ENCODE peak calls at places on chromosomes 2 and 18, in seven cellular contexts. W is fibroblast of pulmonary artery, J is cardiac fibroblast, H is NB4, O is transverse colon, R is AG04450, A is Caco-2. P is an unnamed sample.
A peak's percentile ranks its signal among the peaks of the same experiment; 100 is the strongest.

GRCh38 chr2:96856776-96857673 is 791 bp downstream of the ANKRD39 start:
- DNase-seq in W (no peak), J (peak; percentile 43), H (peak; percentile 69), O (peak; percentile 45), R (no peak), A (no peak), P (no peak)

GRCh38 chr2:110804915-110805314 is 72.5 kb downstream of the ACOXL start:
- DNase-seq in W (no peak), J (no peak), H (peak; percentile 65), O (no peak), R (no peak), A (no peak), P (no peak)

GRCh38 chr2:25310690-25310964 is 31.1 kb downstream of the DNMT3A start:
- DNase-seq in W (no peak), J (no peak), H (no peak), O (no peak), R (no peak), A (no peak), P (no peak)

GRCh38 chr2:149068996-149069888 is 30.7 kb downstream of the LYPD6B start:
- DNase-seq in W (peak; percentile 49), J (peak; percentile 25), H (peak; percentile 88), O (no peak), R (peak; percentile 29), A (no peak), P (no peak)

GRCh38 chr2:172931923-172932520 is 143.6 kb upstream of the MAP3K20 start:
- DNase-seq in W (peak; percentile 88), J (peak; percentile 86), H (peak; percentile 81), O (peak; percentile 63), R (peak; percentile 49), A (peak; percentile 67), P (peak; percentile 52)

GRCh38 chr18:56185126-56185525 is 453.3 kb downstream of the TXNL1 start:
- DNase-seq in W (no peak), J (no peak), H (no peak), O (no peak), R (no peak), A (no peak), P (no peak)

GRCh38 chr2:127453013-127453391 is 34.8 kb downstream of the PROC start:
- DNase-seq in W (no peak), J (no peak), H (no peak), O (no peak), R (no peak), A (no peak), P (no peak)

GRCh38 chr2:73979686-73980085 is 5.0 kb upstream of the TET3 start:
- DNase-seq in W (peak; percentile 90), J (peak; percentile 92), H (peak; percentile 72), O (no peak), R (peak; percentile 65), A (no peak), P (no peak)

GRCh38 chr2:145906356-145906755 is 1386.4 kb upstream of the ZEB2 start:
- DNase-seq in W (peak; percentile 3), J (peak; percentile 27), H (no peak), O (no peak), R (no peak), A (peak; percentile 16), P (peak; percentile 29)

GRCh38 chr2:112795720-112796119 is 11.4 kb upstream of the IL1A start:
- DNase-seq in W (no peak), J (no peak), H (peak; percentile 57), O (no peak), R (no peak), A (peak; percentile 35), P (no peak)

GRCh38 chr2:181354626-181355025 is 102.6 kb upstream of the ITGA4 start:
- DNase-seq in W (peak; percentile 91), J (peak; percentile 93), H (peak; percentile 64), O (no peak), R (peak; percentile 6), A (no peak), P (no peak)

GRCh38 chr2:207698303-207698702 is 13.1 kb upstream of the CCNYL1 start:
- DNase-seq in W (no peak), J (no peak), H (no peak), O (no peak), R (no peak), A (no peak), P (no peak)

GRCh38 chr2:236065756-236066155 is 102.4 kb downstream of the GBX2 start:
- DNase-seq in W (no peak), J (no peak), H (no peak), O (no peak), R (no peak), A (no peak), P (no peak)

GRCh38 chr2:72155737-72156136 is 8.1 kb upstream of the CYP26B1 start:
- DNase-seq in W (no peak), J (no peak), H (no peak), O (no peak), R (no peak), A (no peak), P (no peak)

GRCh38 chr2:181239400-181239799 is 217.8 kb upstream of the ITGA4 start:
- DNase-seq in W (peak; percentile 11), J (peak; percentile 18), H (peak; percentile 29), O (no peak), R (no peak), A (peak; percentile 39), P (no peak)

GRCh38 chr2:10398496-10398895 is 49.6 kb downstream of the ODC1 start:
- DNase-seq in W (no peak), J (no peak), H (no peak), O (peak; percentile 77), R (no peak), A (no peak), P (no peak)

GRCh38 chr18:49243391-49243790 is 217.1 kb downstream of the DYM start:
- DNase-seq in W (no peak), J (peak; percentile 32), H (no peak), O (no peak), R (no peak), A (no peak), P (no peak)

GRCh38 chr18:11019295-11019694 is 130.1 kb downstream of the PIEZO2 start:
- DNase-seq in W (no peak), J (no peak), H (no peak), O (no peak), R (no peak), A (no peak), P (no peak)

GRCh38 chr2:113164234-113164929 is 9.4 kb upstream of the PSD4 start:
- DNase-seq in W (no peak), J (no peak), H (no peak), O (no peak), R (no peak), A (no peak), P (no peak)

GRCh38 chr2:73855526-73855925 is 26.8 kb downstream of the STAMBP start:
- DNase-seq in W (no peak), J (no peak), H (no peak), O (no peak), R (no peak), A (no peak), P (no peak)

GRCh38 chr2:37625781-37626548 is 45.5 kb downstream of the CDC42EP3 start:
- DNase-seq in W (no peak), J (no peak), H (no peak), O (peak; percentile 45), R (no peak), A (no peak), P (no peak)

GRCh38 chr2:20623741-20624155 is 27.1 kb downstream of the HS1BP3 start:
- DNase-seq in W (no peak), J (no peak), H (no peak), O (no peak), R (no peak), A (no peak), P (no peak)

GRCh38 chr18:48992791-48993555 is 42.2 kb upstream of the SMAD7 start:
- DNase-seq in W (no peak), J (no peak), H (peak; percentile 87), O (no peak), R (no peak), A (no peak), P (no peak)

GRCh38 chr2:114935031-114935430 is 492.6 kb downstream of the DPP10 start:
- DNase-seq in W (no peak), J (no peak), H (no peak), O (no peak), R (no peak), A (no peak), P (no peak)

GRCh38 chr2:114937366-114937930 is 495.0 kb downstream of the DPP10 start:
- DNase-seq in W (no peak), J (no peak), H (no peak), O (no peak), R (no peak), A (no peak), P (no peak)

GRCh38 chr2:114940785-114941458 is 498.5 kb downstream of the DPP10 start:
- DNase-seq in W (no peak), J (no peak), H (no peak), O (no peak), R (no peak), A (no peak), P (no peak)
- H3K4me3 ChIP-seq in W (no peak overlapping the region), J (no peak overlapping the region), H (no peak overlapping the region), O (no peak overlapping the region), R (no peak overlapping the region), A (no peak overlapping the region), P (no peak overlapping the region)

GRCh38 chr2:101736233-101736632 is 38.7 kb downstream of the MAP4K4 start:
- DNase-seq in W (no peak), J (no peak), H (no peak), O (no peak), R (no peak), A (no peak), P (no peak)
- H3K4me3 ChIP-seq in W (no peak overlapping the region), J (no peak overlapping the region), H (no peak overlapping the region), O (no peak overlapping the region), R (no peak overlapping the region), A (no peak overlapping the region), P (no peak overlapping the region)

GRCh38 chr2:46716806-46717732 is 198.5 kb downstream of the MCFD2 start:
- DNase-seq in W (no peak), J (peak; percentile 57), H (peak; percentile 87), O (no peak), R (no peak), A (no peak), P (no peak)

GRCh38 chr2:46715541-46715940 is 200.1 kb downstream of the MCFD2 start:
- DNase-seq in W (no peak), J (no peak), H (no peak), O (no peak), R (no peak), A (no peak), P (no peak)

GRCh38 chr2:46719499-46719898 is 196.1 kb downstream of the MCFD2 start:
- DNase-seq in W (peak; percentile 63), J (peak; percentile 80), H (no peak), O (no peak), R (peak; percentile 34), A (no peak), P (no peak)

GRCh38 chr2:46718797-46719196 is 196.8 kb downstream of the MCFD2 start:
- DNase-seq in W (no peak), J (no peak), H (no peak), O (no peak), R (no peak), A (no peak), P (no peak)

DNA sequence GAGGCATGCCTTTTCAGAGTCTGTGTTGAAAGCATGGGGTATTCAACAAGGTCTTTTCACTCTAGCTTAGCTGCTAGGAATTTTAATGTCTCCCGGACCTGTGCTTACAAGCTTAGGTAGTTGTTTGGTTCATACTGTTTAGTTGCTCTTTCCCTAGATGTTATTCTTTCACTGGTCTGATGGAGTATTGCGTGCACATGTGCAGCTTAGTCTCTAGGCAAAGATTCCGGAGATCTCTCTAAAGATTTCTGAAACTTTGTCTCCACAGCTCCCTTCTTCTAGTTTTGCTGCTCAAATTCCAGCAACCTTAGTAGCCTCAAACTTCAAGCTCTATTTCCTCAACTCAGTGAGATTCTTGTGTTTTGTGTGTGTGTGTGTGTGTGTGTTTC is 197.9 kb downstream of the MCFD2 start:
- DNase-seq in W (no peak), J (peak; percentile 45), H (peak; percentile 59), O (no peak), R (no peak), A (no peak), P (no peak)
- H3K4me3 ChIP-seq in W (no peak overlapping the region), J (no peak overlapping the region), H (peak overlapping the region; percentile 63), O (no peak overlapping the region), R (peak overlapping the region; percentile 11), A (no peak overlapping the region), P (no peak overlapping the region)

GRCh38 chr2:101743288-101743687 is 45.8 kb downstream of the MAP4K4 start:
- DNase-seq in W (no peak), J (no peak), H (no peak), O (no peak), R (no peak), A (no peak), P (no peak)
- H3K4me3 ChIP-seq in W (no peak overlapping the region), J (no peak overlapping the region), H (no peak overlapping the region), O (no peak overlapping the region), R (no peak overlapping the region), A (no peak overlapping the region), P (no peak overlapping the region)

P was measured in iPS DF 6.9.